ENCODE peak calls at places on chromosomes 13 and 19, in five cellular contexts. D is HFF-Myc, G is cardiac fibroblast, P is GM12865, R is sigmoid colon. N is an unnamed sample.

GRCh38 chr19:10209305-10209704 is 14.6 kb upstream of the DNMT1 start:
- DNase-seq in D (no peak), G (peak), P (no peak), R (no peak), N (peak)

GRCh38 chr19:34364830-34365462 is at the start of gene GPI:
- DNase-seq in D (no peak), G (peak), P (peak), R (peak), N (peak)

GRCh38 chr13:23899555-23899954 is 2.3 kb upstream of the C1QTNF9B start:
- DNase-seq in D (peak), G (peak), P (peak), R (no peak), N (peak)

GRCh38 chr19:2668188-2668763 is 34.2 kb downstream of the GNG7 start:
- DNase-seq in D (no peak), G (no peak), P (peak), R (no peak), N (no peak)

GRCh38 chr13:23868521-23868920 is 20.7 kb downstream of the MIPEP start:
- DNase-seq in D (no peak), G (peak), P (no peak), R (no peak), N (peak)

GRCh38 chr19:3116621-3117020 is 19.2 kb upstream of the GNA15 start:
- DNase-seq in D (no peak), G (no peak), P (no peak), R (no peak), N (no peak)

GRCh38 chr19:40144151-40144550 is 47.1 kb upstream of the MAP3K10 start:
- DNase-seq in D (no peak), G (no peak), P (peak), R (no peak), N (no peak)

GRCh38 chr13:80901111-80902014 is 560.4 kb upstream of the SPRY2 start:
- DNase-seq in D (no peak), G (peak), P (no peak), R (no peak), N (no peak)

GRCh38 chr13:25468330-25469178 is 96.8 kb downstream of the ATP8A2 start:
- DNase-seq in D (no peak), G (no peak), P (peak), R (no peak), N (no peak)

GRCh38 chr13:113029487-113030258 is 60.7 kb downstream of the MCF2L start:
- DNase-seq in D (no peak), G (peak), P (peak), R (no peak), N (no peak)

GRCh38 chr13:36051082-36051481 is 80.1 kb downstream of the DCLK1 start:
- DNase-seq in D (no peak), G (peak), P (no peak), R (no peak), N (no peak)

GRCh38 chr13:80931766-80932165 is 590.8 kb upstream of the SPRY2 start:
- DNase-seq in D (no peak), G (peak), P (no peak), R (no peak), N (no peak)

GRCh38 chr19:6238256-6238642 is 41.5 kb downstream of the MLLT1 start:
- DNase-seq in D (no peak), G (no peak), P (no peak), R (no peak), N (no peak)

GRCh38 chr19:46766569-46767317 is 20.5 kb upstream of the STRN4 start:
- DNase-seq in D (no peak), G (peak), P (peak), R (peak), N (no peak)

GRCh38 chr13:28744091-28744536 is 25.3 kb upstream of the SLC46A3 start:
- DNase-seq in D (no peak), G (peak), P (no peak), R (no peak), N (peak)

GRCh38 chr19:3868770-3869456 is at the start of gene ZFR2:
- DNase-seq in D (no peak), G (no peak), P (no peak), R (no peak), N (no peak)

GRCh38 chr13:95235944-95236343 is 65.3 kb downstream of the ABCC4 start:
- DNase-seq in D (no peak), G (no peak), P (no peak), R (no peak), N (no peak)

GRCh38 chr19:11418518-11419506 is at the start of gene RGL3:
- DNase-seq in D (no peak), G (no peak), P (no peak), R (no peak), N (no peak)

GRCh38 chr13:39781381-39781780 is 125.9 kb downstream of the COG6 start:
- DNase-seq in D (no peak), G (no peak), P (no peak), R (no peak), N (no peak)

GRCh38 chr13:39779337-39780270 is 124.1 kb downstream of the COG6 start:
- DNase-seq in D (no peak), G (peak), P (peak), R (no peak), N (peak)

GRCh38 chr13:39784347-39784746 is 128.9 kb downstream of the COG6 start:
- DNase-seq in D (no peak), G (peak), P (no peak), R (no peak), N (no peak)

GRCh38 chr13:39786091-39786490 is 130.6 kb downstream of the COG6 start:
- DNase-seq in D (no peak), G (no peak), P (no peak), R (no peak), N (no peak)

GRCh38 chr13:39783051-39783450 is 127.6 kb downstream of the COG6 start:
- DNase-seq in D (no peak), G (peak), P (no peak), R (no peak), N (peak)
- TF ChIP-seq CTCF in D (no peak), G (no peak), P (no peak), R (no peak), N (no peak)

DNA sequence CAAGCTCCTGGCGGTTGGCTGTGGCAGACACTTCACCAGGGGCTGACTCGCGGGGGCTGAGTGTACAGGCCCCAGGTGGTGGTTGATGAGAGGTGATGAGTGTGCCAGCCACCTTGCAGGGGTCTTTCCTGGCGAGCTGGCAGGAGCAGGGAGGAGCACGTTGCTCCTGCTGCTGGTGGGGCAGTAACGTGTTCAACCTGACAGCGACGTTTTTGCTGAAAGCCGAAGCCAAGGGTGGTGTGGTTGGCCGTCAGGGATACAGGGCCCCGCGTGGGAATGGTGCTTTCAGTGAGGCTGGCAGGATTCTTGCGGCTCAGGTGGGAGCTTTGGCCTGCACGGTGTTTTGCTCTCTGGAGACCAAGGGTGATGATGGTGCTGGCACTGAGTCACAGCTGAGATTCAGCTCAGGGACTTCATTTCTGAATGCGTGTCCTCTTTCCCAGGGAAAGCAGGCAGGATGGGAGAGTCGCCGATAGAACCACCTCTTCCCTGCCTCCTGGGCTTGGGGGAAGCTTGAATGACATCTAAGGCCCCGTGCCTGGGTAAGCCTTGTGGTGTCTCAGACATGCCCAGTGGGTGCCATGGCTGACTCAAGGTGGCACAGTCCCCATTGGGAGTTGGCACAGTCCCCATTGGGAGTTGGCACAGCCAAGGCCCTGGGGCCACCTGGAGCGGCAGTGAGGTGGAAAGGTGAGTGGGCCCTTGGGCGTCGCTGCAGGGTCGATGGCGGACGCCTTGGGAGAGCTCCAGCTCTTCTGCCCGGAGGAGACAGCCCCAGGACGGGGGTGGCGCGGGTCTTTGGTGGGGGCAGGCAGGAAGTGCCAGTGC is 8.8 kb downstream of the DAZAP1 start:
- DNase-seq in D (no peak), G (peak), P (no peak), R (no peak), N (peak)
- H3K4me3 ChIP-seq in D (peak), G (no peak), P (no peak), R (no peak), N (no peak)

GRCh38 chr13:88978607-88979006 is 1307.4 kb downstream of the SLITRK5 start:
- DNase-seq in D (no peak), G (no peak), P (no peak), R (no peak), N (no peak)

GRCh38 chr13:88979465-88980180 is 1308.5 kb downstream of the SLITRK5 start:
- DNase-seq in D (no peak), G (no peak), P (peak), R (no peak), N (peak)
- TF ChIP-seq CTCF in D (no peak), G (no peak), P (no peak), R (no peak), N (peak)

GRCh38 chr19:45153339-45154063 is 7.3 kb downstream of the NKPD1 start:
- DNase-seq in D (no peak), G (peak), P (peak), R (no peak), N (no peak)
- H3K4me3 ChIP-seq in D (no peak), G (peak), P (no peak), R (peak), N (no peak)

GRCh38 chr13:45811891-45812583 is 39.5 kb downstream of the SIAH3 start:
- DNase-seq in D (no peak), G (no peak), P (no peak), R (no peak), N (peak)

GRCh38 chr13:45809810-45810394 is 41.7 kb downstream of the SIAH3 start:
- DNase-seq in D (no peak), G (no peak), P (peak), R (no peak), N (no peak)

GRCh38 chr13:45812599-45813372 is 38.8 kb downstream of the SIAH3 start:
- DNase-seq in D (no peak), G (no peak), P (no peak), R (no peak), N (peak)

DNA sequence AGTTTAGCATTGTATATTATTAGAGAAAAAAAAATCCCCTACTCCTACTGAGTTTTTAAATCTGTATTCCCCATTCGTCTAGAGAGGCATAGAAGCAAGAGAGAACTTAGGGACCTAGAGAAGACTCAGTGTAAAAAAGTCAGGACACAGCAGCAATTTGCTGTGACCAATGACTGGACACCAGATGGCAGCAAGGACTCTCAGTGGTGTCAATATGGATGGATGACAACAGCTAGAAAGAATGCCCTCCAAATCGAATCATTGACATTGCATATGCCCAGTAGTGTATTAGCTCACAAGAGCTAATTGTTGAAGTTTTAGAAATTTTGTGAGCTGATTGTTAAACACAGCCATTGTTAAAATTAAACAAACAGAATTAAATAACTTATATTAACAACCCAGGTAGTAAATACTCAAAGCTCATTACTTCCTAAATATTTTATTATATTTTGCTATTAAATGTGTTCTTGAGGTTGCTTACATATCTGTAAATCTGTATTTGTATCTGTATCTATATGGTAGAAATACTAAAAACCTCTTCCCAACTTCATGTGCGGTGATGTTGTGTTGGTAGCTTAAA is 43.9 kb downstream of the SIAH3 start:
- DNase-seq in D (no peak), G (peak), P (peak), R (no peak), N (peak)
- TF ChIP-seq CTCF in D (peak), G (peak), P (peak), R (no peak), N (peak)

GRCh38 chr13:110309661-110310524 is 2.8 kb downstream of the COL4A2 start:
- DNase-seq in D (no peak), G (peak), P (no peak), R (peak), N (no peak)

GRCh38 chr13:110308377-110309158 is 1.5 kb downstream of the COL4A2 start:
- DNase-seq in D (no peak), G (peak), P (no peak), R (peak), N (peak)

GRCh38 chr13:110310541-110311491 is 3.7 kb downstream of the COL4A2 start:
- DNase-seq in D (no peak), G (no peak), P (no peak), R (peak), N (no peak)

GRCh38 chr13:110307697-110308376 is 753 bp downstream of the COL4A2 start:
- DNase-seq in D (no peak), G (no peak), P (no peak), R (peak), N (no peak)

DNA sequence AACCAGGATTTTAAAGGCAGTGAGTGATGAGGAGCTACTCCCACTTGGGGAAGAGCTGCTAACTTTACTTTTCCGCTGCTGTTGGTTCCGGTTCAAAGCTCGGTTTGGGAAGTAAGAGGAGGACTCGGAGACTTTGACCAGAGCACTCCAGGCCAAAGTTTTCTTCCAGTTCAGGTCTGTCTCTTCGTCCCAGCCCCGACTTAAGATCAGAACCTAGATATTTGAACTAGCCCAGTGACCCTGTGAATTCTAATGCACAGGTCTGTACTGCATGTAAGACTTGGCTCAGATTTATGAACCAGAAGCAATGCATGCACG is 2.0 kb downstream of the COL4A2 start:
- DNase-seq in D (no peak), G (peak), P (no peak), R (peak), N (no peak)
- H3K4me3 ChIP-seq in D (peak), G (peak), P (no peak), R (peak), N (no peak)

GRCh38 chr19:49809155-49809986 is 3.7 kb downstream of the FUZ start:
- DNase-seq in D (no peak), G (no peak), P (peak), R (peak), N (no peak)
- TF ChIP-seq CTCF in D (no peak), G (no peak), P (no peak), R (no peak), N (no peak)

DNA sequence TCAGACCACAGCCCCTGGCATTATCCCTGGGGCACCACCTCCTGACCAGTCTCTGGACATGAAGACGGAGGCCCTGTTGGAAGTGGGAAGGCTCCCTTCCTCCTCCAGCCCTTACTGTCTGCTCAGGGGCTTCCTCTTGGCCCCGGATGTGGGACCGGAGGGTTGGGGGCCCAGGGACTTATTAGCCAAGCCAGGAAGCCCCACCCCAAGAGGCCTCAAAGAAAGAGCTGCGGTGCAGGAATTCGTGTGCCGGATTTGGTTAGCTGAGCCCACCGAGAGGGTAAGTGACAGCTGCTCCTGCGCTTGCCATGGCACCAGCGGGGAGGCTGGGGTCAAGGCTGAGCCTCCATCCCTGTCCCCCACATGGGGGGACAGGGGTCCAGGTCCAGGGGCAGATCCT is at the start of gene RETN:
- DNase-seq in D (no peak), G (no peak), P (no peak), R (no peak), N (no peak)
- H3K4me3 ChIP-seq in D (no peak), G (no peak), P (no peak), R (no peak), N (no peak)

DNA sequence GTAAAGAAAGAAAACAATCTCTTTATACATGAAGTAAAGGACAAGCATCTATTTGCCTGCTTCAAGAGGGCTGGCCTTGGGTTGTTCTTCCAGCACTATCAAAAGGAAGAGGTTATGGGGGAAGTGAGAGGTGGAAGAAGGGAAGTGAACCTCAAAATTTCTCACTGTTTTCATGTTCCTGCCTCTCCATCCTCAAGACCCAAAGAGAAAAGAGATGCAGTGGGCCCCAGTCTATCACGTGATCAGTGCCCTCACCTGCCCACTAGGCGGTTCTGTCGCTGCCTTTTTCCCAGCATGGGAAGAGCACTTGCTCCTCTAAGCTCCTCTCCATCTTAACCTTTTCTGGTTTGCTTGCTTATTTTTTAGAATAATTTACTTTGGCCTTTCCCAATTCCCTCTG is 6.2 kb upstream of the USP12 start:
- DNase-seq in D (no peak), G (no peak), P (no peak), R (no peak), N (no peak)
- TF ChIP-seq CTCF in D (no peak), G (no peak), P (no peak), R (no peak), N (no peak)

GRCh38 chr13:74922963-74923362 is 559.0 kb downstream of the TBC1D4 start:
- DNase-seq in D (no peak), G (no peak), P (no peak), R (no peak), N (no peak)
- H3K4me3 ChIP-seq in D (no peak), G (no peak), P (no peak), R (no peak), N (no peak)